ENCODE peak calls at places on chromosomes 2 and 18, in four cellular contexts. One of them, this sample, is unnamed.
A peak's percentile ranks its signal among the peaks of the same experiment; 100 is the strongest.

GRCh38 chr18:76658627-76659026 is 163.6 kb upstream of the ZNF516 start:
- DNase-seq in fibroblast of mammary gland: no peak
- DNase-seq in A549: peak; percentile 5
- DNase-seq in adrenal gland: no peak
- DNase-seq in this sample: no peak

GRCh38 chr2:47072728-47073191 is 82.3 kb downstream of the STPG4 start:
- DNase-seq in fibroblast of mammary gland: no peak
- DNase-seq in A549: no peak
- DNase-seq in adrenal gland: peak; percentile 51
- DNase-seq in this sample: no peak

GRCh38 chr2:215728504-215729065 is 284.8 kb downstream of the MREG start:
- DNase-seq in A549: no peak
- DNase-seq in fibroblast of mammary gland: peak; percentile 100
- DNase-seq in adrenal gland: peak; percentile 22
- DNase-seq in this sample: peak; percentile 99

GRCh38 chr18:43486462-43486861 is 209.2 kb upstream of the SYT4 start:
- DNase-seq in A549: no peak
- DNase-seq in fibroblast of mammary gland: peak; percentile 11
- DNase-seq in adrenal gland: no peak
- DNase-seq in this sample: no peak

GRCh38 chr2:109216332-109216731 is 87.3 kb downstream of the SH3RF3 start:
- DNase-seq in A549: no peak
- DNase-seq in adrenal gland: no peak
- DNase-seq in fibroblast of mammary gland: no peak
- DNase-seq in this sample: no peak

GRCh38 chr2:239040152-239040761 is 192.4 kb downstream of the TWIST2 start:
- DNase-seq in A549: no peak
- DNase-seq in fibroblast of mammary gland: no peak
- DNase-seq in adrenal gland: no peak
- DNase-seq in this sample: no peak

GRCh38 chr18:76821875-76822509 is 365 bp upstream of the ZNF236 start:
- DNase-seq in fibroblast of mammary gland: peak; percentile 42
- DNase-seq in A549: peak; percentile 41
- DNase-seq in adrenal gland: peak; percentile 47
- DNase-seq in this sample: peak; percentile 46

GRCh38 chr18:76968073-76968472 is 145.7 kb downstream of the ZNF236 start:
- DNase-seq in fibroblast of mammary gland: no peak
- DNase-seq in adrenal gland: no peak
- DNase-seq in A549: no peak
- DNase-seq in this sample: no peak

GRCh38 chr2:176187306-176188217 is 906 bp upstream of the HOXD1 start:
- DNase-seq in A549: peak; percentile 6
- DNase-seq in fibroblast of mammary gland: no peak
- DNase-seq in adrenal gland: no peak
- DNase-seq in this sample: no peak

GRCh38 chr2:168392031-168392430 is 64.0 kb upstream of the CERS6 start:
- DNase-seq in adrenal gland: no peak
- DNase-seq in A549: no peak
- DNase-seq in fibroblast of mammary gland: peak; percentile 27
- DNase-seq in this sample: no peak

GRCh38 chr2:219274392-219274921 is 4.7 kb upstream of the DNAJB2 start:
- DNase-seq in A549: peak; percentile 90
- DNase-seq in fibroblast of mammary gland: peak; percentile 61
- DNase-seq in adrenal gland: peak; percentile 71
- DNase-seq in this sample: peak; percentile 90

GRCh38 chr2:96156011-96156820 is 11.0 kb upstream of the DUSP2 start:
- DNase-seq in adrenal gland: no peak
- DNase-seq in fibroblast of mammary gland: no peak
- DNase-seq in A549: no peak
- DNase-seq in this sample: no peak

GRCh38 chr2:37768491-37768925 is 97.1 kb upstream of the CDC42EP3 start:
- DNase-seq in adrenal gland: peak; percentile 35
- DNase-seq in A549: peak; percentile 53
- DNase-seq in fibroblast of mammary gland: peak; percentile 90
- DNase-seq in this sample: peak; percentile 93

GRCh38 chr2:100588071-100588786 is 25.4 kb downstream of the PDCL3 start:
- DNase-seq in fibroblast of mammary gland: peak; percentile 91
- DNase-seq in A549: no peak
- DNase-seq in adrenal gland: no peak
- DNase-seq in this sample: peak; percentile 50

GRCh38 chr2:203811491-203812221 is 55.9 kb upstream of the CTLA4 start:
- DNase-seq in fibroblast of mammary gland: peak; percentile 95
- DNase-seq in A549: peak; percentile 45
- DNase-seq in adrenal gland: peak; percentile 84
- DNase-seq in this sample: peak; percentile 87

GRCh38 chr2:207046642-207047213 is 107.4 kb downstream of the CPO start:
- DNase-seq in A549: no peak
- DNase-seq in adrenal gland: no peak
- DNase-seq in fibroblast of mammary gland: peak; percentile 38
- DNase-seq in this sample: peak; percentile 74

GRCh38 chr2:18368008-18368407 is 192.4 kb downstream of the RDH14 start:
- DNase-seq in A549: no peak
- DNase-seq in adrenal gland: no peak
- DNase-seq in fibroblast of mammary gland: no peak
- DNase-seq in this sample: no peak

GRCh38 chr2:120303177-120303576 is 42.8 kb upstream of the INHBB start:
- DNase-seq in A549: no peak
- DNase-seq in adrenal gland: no peak
- DNase-seq in fibroblast of mammary gland: no peak
- DNase-seq in this sample: no peak

GRCh38 chr2:157810037-157810436 is 66.1 kb downstream of the ACVR1 start:
- DNase-seq in fibroblast of mammary gland: peak; percentile 45
- DNase-seq in A549: no peak
- DNase-seq in adrenal gland: no peak
- DNase-seq in this sample: peak; percentile 36

GRCh38 chr18:2448565-2449151 is 122.6 kb downstream of the METTL4 start:
- DNase-seq in fibroblast of mammary gland: no peak
- DNase-seq in A549: no peak
- DNase-seq in adrenal gland: no peak
- DNase-seq in this sample: peak; percentile 70

GRCh38 chr2:20400787-20401494 is 45.9 kb upstream of the RHOB start:
- DNase-seq in A549: no peak
- DNase-seq in adrenal gland: no peak
- DNase-seq in fibroblast of mammary gland: peak; percentile 52
- DNase-seq in this sample: peak; percentile 63

GRCh38 chr2:20404950-20405349 is 41.9 kb upstream of the RHOB start:
- DNase-seq in A549: no peak
- DNase-seq in fibroblast of mammary gland: no peak
- DNase-seq in adrenal gland: no peak
- DNase-seq in this sample: no peak

GRCh38 chr2:20400306-20400705 is 46.6 kb upstream of the RHOB start:
- DNase-seq in A549: no peak
- DNase-seq in fibroblast of mammary gland: no peak
- DNase-seq in adrenal gland: no peak
- DNase-seq in this sample: no peak

GRCh38 chr2:20401495-20401855 is 45.4 kb upstream of the RHOB start:
- DNase-seq in fibroblast of mammary gland: no peak
- DNase-seq in adrenal gland: no peak
- DNase-seq in A549: no peak
- DNase-seq in this sample: no peak

GRCh38 chr2:20403693-20404381 is 43.0 kb upstream of the RHOB start:
- DNase-seq in fibroblast of mammary gland: peak; percentile 43
- DNase-seq in adrenal gland: no peak
- DNase-seq in A549: no peak
- DNase-seq in this sample: peak; percentile 35
- TF ChIP-seq CTCF in fibroblast of mammary gland: no peak
- TF ChIP-seq CTCF in adrenal gland: no peak
- TF ChIP-seq CTCF in A549: no peak
- TF ChIP-seq CTCF in this sample: no peak

GRCh38 chr2:68764781-68765385 is 30.3 kb downstream of the ARHGAP25 start:
- DNase-seq in fibroblast of mammary gland: no peak
- DNase-seq in adrenal gland: no peak
- DNase-seq in A549: no peak
- DNase-seq in this sample: peak; percentile 84
- H3K4me3 ChIP-seq in fibroblast of mammary gland: no peak overlapping the region
- H3K4me3 ChIP-seq in adrenal gland: no peak overlapping the region
- H3K4me3 ChIP-seq in A549: no peak overlapping the region
- H3K4me3 ChIP-seq in this sample: no peak overlapping the region

GRCh38 chr18:62987859-62988258 is 272.5 kb downstream of the PHLPP1 start:
- DNase-seq in fibroblast of mammary gland: no peak
- DNase-seq in adrenal gland: no peak
- DNase-seq in A549: no peak
- DNase-seq in this sample: no peak

GRCh38 chr18:62988467-62988866 is 273.1 kb downstream of the PHLPP1 start:
- DNase-seq in fibroblast of mammary gland: peak; percentile 14
- DNase-seq in A549: no peak
- DNase-seq in adrenal gland: no peak
- DNase-seq in this sample: no peak

GRCh38 chr18:62987035-62987830 is 271.9 kb downstream of the PHLPP1 start:
- DNase-seq in fibroblast of mammary gland: no peak
- DNase-seq in adrenal gland: no peak
- DNase-seq in A549: no peak
- DNase-seq in this sample: no peak

GRCh38 chr18:62984656-62985315 is 269.4 kb downstream of the PHLPP1 start:
- DNase-seq in A549: no peak
- DNase-seq in fibroblast of mammary gland: no peak
- DNase-seq in adrenal gland: no peak
- DNase-seq in this sample: no peak

DNA sequence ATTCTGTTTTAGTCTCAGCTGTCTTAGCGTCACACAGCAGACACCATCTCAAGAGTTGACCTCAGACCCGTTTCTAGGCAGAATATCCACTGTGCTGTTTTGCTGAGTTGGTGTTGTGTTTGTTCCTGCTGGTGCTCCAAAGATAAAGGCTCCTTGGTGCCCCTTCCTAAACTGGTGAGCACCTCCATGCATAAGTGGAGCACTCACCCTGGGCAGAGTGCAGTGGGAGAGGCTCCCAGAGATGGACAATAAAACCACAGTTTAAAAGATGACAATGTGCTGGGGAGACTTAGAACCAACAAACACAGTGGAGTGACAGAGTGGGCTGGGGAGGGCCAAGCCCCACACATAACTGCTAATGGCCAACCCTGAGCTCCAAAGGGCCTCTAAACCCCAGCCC is 271.1 kb downstream of the PHLPP1 start:
- DNase-seq in adrenal gland: no peak
- DNase-seq in fibroblast of mammary gland: no peak
- DNase-seq in A549: no peak
- DNase-seq in this sample: no peak
- TF ChIP-seq CTCF in adrenal gland: no peak
- TF ChIP-seq CTCF in fibroblast of mammary gland: no peak
- TF ChIP-seq CTCF in A549: no peak
- TF ChIP-seq CTCF in this sample: no peak

DNA sequence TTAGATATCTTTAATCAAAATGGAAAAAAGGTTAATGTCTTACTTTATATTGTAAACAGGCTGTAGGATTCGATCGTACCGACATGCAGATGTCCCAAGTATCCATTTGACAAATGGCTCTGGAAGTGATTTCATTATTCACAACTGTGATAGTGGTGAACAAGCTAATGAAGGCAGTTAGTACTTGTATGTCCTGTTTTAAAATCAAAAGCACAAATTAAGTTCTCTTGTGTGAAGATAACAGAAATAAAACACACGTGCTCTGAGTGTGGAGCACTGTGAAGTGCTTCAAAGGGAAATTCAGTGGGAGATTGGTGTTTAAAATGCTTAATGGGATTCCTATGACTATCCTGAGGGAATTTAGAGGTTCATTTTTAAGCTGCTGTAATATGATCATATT is 8.6 kb upstream of the LRP1B start:
- DNase-seq in fibroblast of mammary gland: no peak
- DNase-seq in adrenal gland: no peak
- DNase-seq in A549: no peak
- DNase-seq in this sample: no peak
- H3K4me3 ChIP-seq in fibroblast of mammary gland: no peak overlapping the region
- H3K4me3 ChIP-seq in adrenal gland: no peak overlapping the region
- H3K4me3 ChIP-seq in A549: no peak overlapping the region
- H3K4me3 ChIP-seq in this sample: no peak overlapping the region

GRCh38 chr2:26472821-26473655 is 4.9 kb downstream of the OTOF start:
- DNase-seq in adrenal gland: no peak
- DNase-seq in A549: no peak
- DNase-seq in fibroblast of mammary gland: no peak
- DNase-seq in this sample: no peak

GRCh38 chr2:26469955-26470354 is 8.0 kb downstream of the OTOF start:
- DNase-seq in fibroblast of mammary gland: no peak
- DNase-seq in A549: no peak
- DNase-seq in adrenal gland: no peak
- DNase-seq in this sample: no peak

GRCh38 chr2:26470601-26471260 is 7.2 kb downstream of the OTOF start:
- DNase-seq in A549: no peak
- DNase-seq in fibroblast of mammary gland: no peak
- DNase-seq in adrenal gland: no peak
- DNase-seq in this sample: no peak

GRCh38 chr2:26471766-26472706 is 5.9 kb downstream of the OTOF start:
- DNase-seq in fibroblast of mammary gland: no peak
- DNase-seq in adrenal gland: no peak
- DNase-seq in A549: peak; percentile 46
- DNase-seq in this sample: no peak

GRCh38 chr2:26471278-26471677 is 6.6 kb downstream of the OTOF start:
- DNase-seq in adrenal gland: no peak
- DNase-seq in A549: no peak
- DNase-seq in fibroblast of mammary gland: no peak
- DNase-seq in this sample: no peak
- TF ChIP-seq CTCF in adrenal gland: no peak
- TF ChIP-seq CTCF in A549: no peak
- TF ChIP-seq CTCF in fibroblast of mammary gland: no peak
- TF ChIP-seq CTCF in this sample: no peak

This sample was measured in cardiac fibroblast.